ENCODE peak calls at places on chromosomes 13 and 19, in nine cellular contexts. One of them, this sample, is unnamed.

GRCh38 chr13:104641309-104641708 is 1575.1 kb upstream of the SLC10A2 start:
- DNase-seq in sigmoid colon: no peak
- DNase-seq in kidney: no peak
- DNase-seq in glutamatergic neuron: no peak
- DNase-seq in BJ: no peak
- DNase-seq in GM20000: no peak
- DNase-seq in right lobe of liver: no peak
- DNase-seq in BE2C: peak
- DNase-seq in HCT116: no peak
- DNase-seq in this sample: no peak

GRCh38 chr19:55113570-55114039 is 3.8 kb downstream of the PPP1R12C start:
- DNase-seq in sigmoid colon: peak
- DNase-seq in kidney: peak
- DNase-seq in glutamatergic neuron: peak
- DNase-seq in BJ: peak
- DNase-seq in GM20000: peak
- DNase-seq in right lobe of liver: no peak
- DNase-seq in BE2C: no peak
- DNase-seq in HCT116: no peak
- DNase-seq in this sample: peak

GRCh38 chr13:109857325-109857724 is 70.9 kb upstream of the IRS2 start:
- DNase-seq in sigmoid colon: no peak
- DNase-seq in kidney: no peak
- DNase-seq in glutamatergic neuron: no peak
- DNase-seq in BJ: no peak
- DNase-seq in GM20000: no peak
- DNase-seq in right lobe of liver: no peak
- DNase-seq in BE2C: no peak
- DNase-seq in HCT116: no peak
- DNase-seq in this sample: no peak

GRCh38 chr13:110818747-110819146 is 96.1 kb downstream of the ANKRD10 start:
- DNase-seq in sigmoid colon: no peak
- DNase-seq in kidney: no peak
- DNase-seq in glutamatergic neuron: no peak
- DNase-seq in BJ: no peak
- DNase-seq in GM20000: no peak
- DNase-seq in right lobe of liver: no peak
- DNase-seq in BE2C: no peak
- DNase-seq in HCT116: no peak
- DNase-seq in this sample: no peak

GRCh38 chr19:38665219-38665931 is 17.9 kb downstream of the ACTN4 start:
- DNase-seq in sigmoid colon: no peak
- DNase-seq in kidney: peak
- DNase-seq in glutamatergic neuron: no peak
- DNase-seq in BJ: no peak
- DNase-seq in GM20000: no peak
- DNase-seq in right lobe of liver: no peak
- DNase-seq in BE2C: no peak
- DNase-seq in HCT116: no peak
- DNase-seq in this sample: no peak

GRCh38 chr13:83831796-83832195 is 50.5 kb downstream of the SLITRK1 start:
- DNase-seq in sigmoid colon: no peak
- DNase-seq in kidney: no peak
- DNase-seq in glutamatergic neuron: no peak
- DNase-seq in BJ: no peak
- DNase-seq in GM20000: no peak
- DNase-seq in right lobe of liver: no peak
- DNase-seq in BE2C: no peak
- DNase-seq in HCT116: no peak
- DNase-seq in this sample: no peak

GRCh38 chr13:110263906-110264305 is 43.1 kb downstream of the COL4A1 start:
- DNase-seq in sigmoid colon: peak
- DNase-seq in kidney: no peak
- DNase-seq in glutamatergic neuron: no peak
- DNase-seq in BJ: no peak
- DNase-seq in GM20000: no peak
- DNase-seq in right lobe of liver: no peak
- DNase-seq in BE2C: no peak
- DNase-seq in HCT116: no peak
- DNase-seq in this sample: no peak

GRCh38 chr19:15721208-15721607 is 6.6 kb upstream of the OR10H2 start:
- DNase-seq in sigmoid colon: no peak
- DNase-seq in kidney: no peak
- DNase-seq in glutamatergic neuron: no peak
- DNase-seq in BJ: no peak
- DNase-seq in GM20000: no peak
- DNase-seq in right lobe of liver: no peak
- DNase-seq in BE2C: no peak
- DNase-seq in HCT116: no peak
- DNase-seq in this sample: no peak

GRCh38 chr13:50598338-50598737 is 245.2 kb downstream of the DLEU7 start:
- DNase-seq in sigmoid colon: no peak
- DNase-seq in kidney: no peak
- DNase-seq in glutamatergic neuron: no peak
- DNase-seq in BJ: no peak
- DNase-seq in GM20000: no peak
- DNase-seq in right lobe of liver: no peak
- DNase-seq in BE2C: no peak
- DNase-seq in HCT116: no peak
- DNase-seq in this sample: no peak

GRCh38 chr13:44305845-44306244 is 67.8 kb upstream of the SERP2 start:
- DNase-seq in sigmoid colon: no peak
- DNase-seq in kidney: no peak
- DNase-seq in glutamatergic neuron: no peak
- DNase-seq in BJ: no peak
- DNase-seq in GM20000: no peak
- DNase-seq in right lobe of liver: peak
- DNase-seq in BE2C: no peak
- DNase-seq in HCT116: no peak
- DNase-seq in this sample: no peak

GRCh38 chr13:20847298-20847697 is 55.2 kb downstream of the XPO4 start:
- DNase-seq in sigmoid colon: no peak
- DNase-seq in kidney: no peak
- DNase-seq in glutamatergic neuron: no peak
- DNase-seq in BJ: no peak
- DNase-seq in GM20000: no peak
- DNase-seq in right lobe of liver: no peak
- DNase-seq in BE2C: peak
- DNase-seq in HCT116: no peak
- DNase-seq in this sample: no peak

GRCh38 chr19:40610396-40611064 is 9.4 kb downstream of the LTBP4 start:
- DNase-seq in sigmoid colon: peak
- DNase-seq in kidney: peak
- DNase-seq in glutamatergic neuron: no peak
- DNase-seq in BJ: no peak
- DNase-seq in GM20000: no peak
- DNase-seq in right lobe of liver: no peak
- DNase-seq in BE2C: peak
- DNase-seq in HCT116: no peak
- DNase-seq in this sample: no peak

GRCh38 chr13:22062478-22063205 is 391.8 kb downstream of the FGF9 start:
- DNase-seq in sigmoid colon: no peak
- DNase-seq in kidney: no peak
- DNase-seq in glutamatergic neuron: no peak
- DNase-seq in BJ: no peak
- DNase-seq in GM20000: no peak
- DNase-seq in right lobe of liver: no peak
- DNase-seq in BE2C: no peak
- DNase-seq in HCT116: no peak
- DNase-seq in this sample: no peak

GRCh38 chr19:14440049-14440448 is 6.9 kb downstream of the PKN1 start:
- DNase-seq in sigmoid colon: peak
- DNase-seq in kidney: peak
- DNase-seq in glutamatergic neuron: no peak
- DNase-seq in BJ: no peak
- DNase-seq in GM20000: peak
- DNase-seq in right lobe of liver: peak
- DNase-seq in BE2C: no peak
- DNase-seq in HCT116: no peak
- DNase-seq in this sample: no peak

GRCh38 chr19:15292847-15293582 is 39.3 kb downstream of the BRD4 start:
- DNase-seq in sigmoid colon: no peak
- DNase-seq in kidney: no peak
- DNase-seq in glutamatergic neuron: no peak
- DNase-seq in BJ: no peak
- DNase-seq in GM20000: no peak
- DNase-seq in right lobe of liver: no peak
- DNase-seq in BE2C: no peak
- DNase-seq in HCT116: no peak
- DNase-seq in this sample: no peak

GRCh38 chr19:39375929-39376328 is 15.0 kb downstream of the PAF1 start:
- DNase-seq in sigmoid colon: no peak
- DNase-seq in kidney: no peak
- DNase-seq in glutamatergic neuron: no peak
- DNase-seq in BJ: no peak
- DNase-seq in GM20000: no peak
- DNase-seq in right lobe of liver: no peak
- DNase-seq in BE2C: no peak
- DNase-seq in HCT116: no peak
- DNase-seq in this sample: no peak

GRCh38 chr19:7456964-7457541 is 31.8 kb downstream of the PEX11G start:
- DNase-seq in sigmoid colon: no peak
- DNase-seq in kidney: no peak
- DNase-seq in glutamatergic neuron: no peak
- DNase-seq in BJ: no peak
- DNase-seq in GM20000: no peak
- DNase-seq in right lobe of liver: no peak
- DNase-seq in BE2C: no peak
- DNase-seq in HCT116: peak
- DNase-seq in this sample: no peak

GRCh38 chr19:681638-682037 is 5.4 kb downstream of the FSTL3 start:
- DNase-seq in sigmoid colon: no peak
- DNase-seq in kidney: peak
- DNase-seq in glutamatergic neuron: no peak
- DNase-seq in BJ: no peak
- DNase-seq in GM20000: no peak
- DNase-seq in right lobe of liver: no peak
- DNase-seq in BE2C: no peak
- DNase-seq in HCT116: no peak
- DNase-seq in this sample: no peak

GRCh38 chr19:678791-679388 is 2.7 kb downstream of the FSTL3 start:
- DNase-seq in sigmoid colon: no peak
- DNase-seq in kidney: peak
- DNase-seq in glutamatergic neuron: no peak
- DNase-seq in BJ: no peak
- DNase-seq in GM20000: no peak
- DNase-seq in right lobe of liver: no peak
- DNase-seq in BE2C: no peak
- DNase-seq in HCT116: no peak
- DNase-seq in this sample: no peak

GRCh38 chr19:681029-681626 is 4.9 kb downstream of the FSTL3 start:
- DNase-seq in sigmoid colon: peak
- DNase-seq in kidney: peak
- DNase-seq in glutamatergic neuron: peak
- DNase-seq in BJ: no peak
- DNase-seq in GM20000: peak
- DNase-seq in right lobe of liver: peak
- DNase-seq in BE2C: peak
- DNase-seq in HCT116: no peak
- DNase-seq in this sample: no peak

GRCh38 chr19:679418-680286 is 3.5 kb downstream of the FSTL3 start:
- DNase-seq in sigmoid colon: peak
- DNase-seq in kidney: peak
- DNase-seq in glutamatergic neuron: peak
- DNase-seq in BJ: no peak
- DNase-seq in GM20000: peak
- DNase-seq in right lobe of liver: peak
- DNase-seq in BE2C: peak
- DNase-seq in HCT116: no peak
- DNase-seq in this sample: no peak

GRCh38 chr19:680287-681028 is 4.3 kb downstream of the FSTL3 start:
- DNase-seq in sigmoid colon: peak
- DNase-seq in kidney: peak
- DNase-seq in glutamatergic neuron: peak
- DNase-seq in BJ: peak
- DNase-seq in GM20000: peak
- DNase-seq in right lobe of liver: peak
- DNase-seq in BE2C: peak
- DNase-seq in HCT116: peak
- DNase-seq in this sample: peak
- TF ChIP-seq CTCF in sigmoid colon: peak
- TF ChIP-seq CTCF in kidney: peak
- TF ChIP-seq CTCF in glutamatergic neuron: peak
- TF ChIP-seq CTCF in BJ: peak
- TF ChIP-seq CTCF in GM20000: peak
- TF ChIP-seq CTCF in right lobe of liver: peak
- TF ChIP-seq CTCF in BE2C: peak
- TF ChIP-seq CTCF in HCT116: peak
- TF ChIP-seq CTCF in this sample: no peak

GRCh38 chr19:42275103-42275502 is 6.1 kb downstream of the CIC start:
- DNase-seq in sigmoid colon: no peak
- DNase-seq in kidney: no peak
- DNase-seq in glutamatergic neuron: no peak
- DNase-seq in BJ: no peak
- DNase-seq in GM20000: no peak
- DNase-seq in right lobe of liver: no peak
- DNase-seq in BE2C: no peak
- DNase-seq in HCT116: no peak
- DNase-seq in this sample: no peak
- TF ChIP-seq CTCF in sigmoid colon: no peak
- TF ChIP-seq CTCF in kidney: no peak
- TF ChIP-seq CTCF in glutamatergic neuron: no peak
- TF ChIP-seq CTCF in BJ: no peak
- TF ChIP-seq CTCF in GM20000: no peak
- TF ChIP-seq CTCF in right lobe of liver: no peak
- TF ChIP-seq CTCF in BE2C: no peak
- TF ChIP-seq CTCF in HCT116: no peak
- TF ChIP-seq CTCF in this sample: no peak

DNA sequence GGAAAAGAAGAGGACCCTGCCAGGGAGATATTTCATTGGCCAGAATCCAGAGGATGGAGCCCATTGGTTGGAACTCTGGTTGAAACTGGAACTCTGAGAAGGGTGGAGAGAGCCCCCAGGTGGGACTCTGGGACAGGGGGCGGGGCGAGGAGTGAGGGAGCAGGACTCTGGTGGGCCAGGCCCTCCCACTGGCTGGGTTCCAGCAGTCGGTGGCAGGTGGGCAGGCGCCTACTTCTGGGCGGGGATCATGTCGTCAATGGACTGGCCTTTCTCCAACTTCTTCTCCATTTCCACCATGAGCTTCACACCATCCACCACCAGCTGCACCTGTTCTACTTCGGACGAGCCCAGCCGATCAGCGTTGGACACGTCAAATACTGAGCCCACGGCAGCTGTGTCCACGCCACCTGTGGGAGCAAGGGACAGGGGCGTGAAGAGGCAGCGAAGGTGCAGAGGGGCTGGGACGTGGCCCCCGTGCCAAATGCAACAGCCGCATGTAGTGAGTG is 16.1 kb downstream of the CKM start:
- DNase-seq in sigmoid colon: no peak
- DNase-seq in kidney: no peak
- DNase-seq in glutamatergic neuron: no peak
- DNase-seq in BJ: no peak
- DNase-seq in GM20000: no peak
- DNase-seq in right lobe of liver: no peak
- DNase-seq in BE2C: peak
- DNase-seq in HCT116: no peak
- DNase-seq in this sample: no peak
- TF ChIP-seq CTCF in sigmoid colon: no peak
- TF ChIP-seq CTCF in kidney: no peak
- TF ChIP-seq CTCF in glutamatergic neuron: no peak
- TF ChIP-seq CTCF in BJ: no peak
- TF ChIP-seq CTCF in GM20000: no peak
- TF ChIP-seq CTCF in right lobe of liver: no peak
- TF ChIP-seq CTCF in BE2C: no peak
- TF ChIP-seq CTCF in HCT116: no peak
- TF ChIP-seq CTCF in this sample: no peak

GRCh38 chr13:78131811-78132210 is 213.2 kb upstream of the EDNRB start:
- DNase-seq in sigmoid colon: no peak
- DNase-seq in kidney: no peak
- DNase-seq in glutamatergic neuron: no peak
- DNase-seq in BJ: no peak
- DNase-seq in GM20000: no peak
- DNase-seq in right lobe of liver: no peak
- DNase-seq in BE2C: no peak
- DNase-seq in HCT116: no peak
- DNase-seq in this sample: no peak
- TF ChIP-seq CTCF in sigmoid colon: no peak
- TF ChIP-seq CTCF in kidney: no peak
- TF ChIP-seq CTCF in glutamatergic neuron: no peak
- TF ChIP-seq CTCF in BJ: peak
- TF ChIP-seq CTCF in GM20000: peak
- TF ChIP-seq CTCF in right lobe of liver: peak
- TF ChIP-seq CTCF in BE2C: peak
- TF ChIP-seq CTCF in HCT116: peak
- TF ChIP-seq CTCF in this sample: peak

This sample was measured in HFF-Myc.